ENCODE peak calls at places on chromosome 2, in eight cellular contexts. O, D, U, M, R, N, L and Z are unnamed samples.
A peak's percentile ranks its signal among the peaks of the same experiment; 100 is the strongest.

GRCh38 chr2:121075006-121075545 is 209.9 kb downstream of the TFCP2L1 start:
- DNase-seq in R (no peak), U (peak; percentile 86), M (peak; percentile 82), D (peak; percentile 98), L (no peak), O (no peak), N (no peak), Z (no peak)

GRCh38 chr2:196334710-196335109 is 163.3 kb upstream of the STK17B start:
- DNase-seq in R (no peak), U (peak; percentile 81), D (no peak), L (no peak), N (no peak), M (no peak), O (no peak), Z (no peak)

GRCh38 chr2:172095146-172095904 is 7.4 kb downstream of the DLX2 start:
- DNase-seq in R (peak; percentile 28), O (no peak), N (peak; percentile 61), M (peak; percentile 51), D (peak; percentile 89), L (no peak), U (peak; percentile 91), Z (peak; percentile 66)

GRCh38 chr2:218024336-218024735 is 21.5 kb upstream of the TNS1 start:
- DNase-seq in U (no peak), R (peak; percentile 40), D (peak; percentile 30), M (no peak), L (no peak), N (no peak), O (no peak), Z (no peak)

GRCh38 chr2:234521536-234521935 is 24.7 kb upstream of the ARL4C start:
- DNase-seq in D (no peak), M (no peak), U (no peak), R (no peak), N (no peak), L (no peak), O (no peak), Z (no peak)

GRCh38 chr2:7825591-7826312 is 856.1 kb upstream of the ID2 start:
- DNase-seq in D (no peak), M (no peak), L (no peak), R (no peak), U (peak; percentile 44), N (no peak), O (no peak), Z (no peak)

GRCh38 chr2:189952536-189953109 is 109.9 kb downstream of the MSTN start:
- DNase-seq in N (no peak), D (no peak), U (no peak), M (no peak), L (no peak), R (no peak), O (no peak), Z (no peak)

GRCh38 chr2:195710407-195710806 is 53.4 kb downstream of the SLC39A10 start:
- DNase-seq in U (peak; percentile 69), R (no peak), N (no peak), L (no peak), M (peak; percentile 85), O (no peak), D (no peak), Z (no peak)

GRCh38 chr2:239227111-239227581 is 173.7 kb downstream of the HDAC4 start:
- DNase-seq in U (no peak), R (peak; percentile 44), L (no peak), N (no peak), O (no peak), M (no peak), D (no peak), Z (no peak)

GRCh38 chr2:41496908-41497307 is 550.9 kb upstream of the PKDCC start:
- DNase-seq in M (no peak), D (no peak), O (no peak), U (no peak), N (no peak), R (no peak), L (no peak), Z (no peak)